ENCODE peak calls at places on chromosome 17, in ten cellular contexts. A, E, F, T, I, Z, M, J, C and N are unnamed samples.

GRCh38 chr17:19333132-19333440 is 29.4 kb downstream of the B9D1 start:
- DNase-seq in T (no peak), C (no peak), M (no peak), I (no peak), Z (no peak), A (no peak), E (peak; percentile 18), F (no peak), J (no peak), N (no peak)

GRCh38 chr17:74210191-74211140 is 2.9 kb upstream of the TTYH2 start:
- DNase-seq in M (no peak), E (peak; percentile 74), C (peak; percentile 57), T (peak; percentile 61), F (peak; percentile 69), A (peak; percentile 74), Z (peak; percentile 91), J (peak; percentile 71), I (peak; percentile 78), N (peak; percentile 82)

GRCh38 chr17:58684003-58684402 is 7.8 kb downstream of the TEX14 start:
- DNase-seq in I (no peak), J (no peak), E (no peak), M (no peak), F (no peak), C (no peak), Z (no peak), T (no peak), A (no peak), N (no peak)

GRCh38 chr17:75010683-75011406 is 1.6 kb upstream of the MRPL58 start:
- DNase-seq in Z (no peak), A (peak; percentile 51), C (peak; percentile 75), T (peak; percentile 74), M (no peak), E (peak; percentile 71), F (peak; percentile 64), J (no peak), I (no peak), N (no peak)

GRCh38 chr17:18362509-18363020 is 785 bp downstream of the SHMT1 start:
- DNase-seq in F (peak; percentile 34), T (peak; percentile 51), J (peak; percentile 79), C (peak; percentile 81), I (peak; percentile 56), M (peak; percentile 84), E (peak; percentile 64), A (peak; percentile 58), Z (no peak), N (peak; percentile 77)

GRCh38 chr17:74474043-74474792 is 7.8 kb downstream of the CD300A start:
- DNase-seq in E (no peak), F (no peak), Z (no peak), C (no peak), A (no peak), I (no peak), M (no peak), J (no peak), T (no peak), N (no peak)

GRCh38 chr17:7769854-7770253 is 52.3 kb downstream of the DNAH2 start:
- DNase-seq in T (no peak), F (no peak), I (no peak), M (no peak), J (no peak), A (no peak), Z (no peak), E (no peak), C (no peak), N (no peak)

GRCh38 chr17:55577011-55577586 is 65.8 kb upstream of the SMIM36 start:
- DNase-seq in C (peak; percentile 64), I (no peak), J (peak; percentile 68), A (no peak), E (no peak), T (peak; percentile 39), Z (no peak), F (no peak), M (no peak), N (no peak)

GRCh38 chr17:60393840-60394529 is 2.1 kb upstream of the USP32 start:
- DNase-seq in M (no peak), I (no peak), F (no peak), Z (no peak), J (no peak), A (no peak), C (no peak), T (no peak), E (no peak), N (no peak)

GRCh38 chr17:72622661-72623433 is 469.6 kb downstream of the SLC39A11 start:
- DNase-seq in I (no peak), Z (no peak), M (no peak), J (no peak), T (no peak), F (no peak), A (no peak), C (no peak), E (no peak), N (no peak)

GRCh38 chr17:13925579-13925978 is 143.7 kb upstream of the COX10 start:
- DNase-seq in Z (no peak), F (no peak), E (no peak), M (no peak), C (no peak), I (no peak), A (no peak), T (no peak), J (no peak), N (no peak)

GRCh38 chr17:49496183-49496865 is 1.2 kb downstream of the NGFR start:
- DNase-seq in T (peak; percentile 79), A (peak; percentile 75), C (peak; percentile 85), F (peak; percentile 72), E (peak; percentile 83), M (peak; percentile 87), J (peak; percentile 89), I (peak; percentile 69), Z (peak; percentile 97), N (no peak)

GRCh38 chr17:28733346-28733745 is 4.8 kb downstream of the NEK8 start:
- DNase-seq in T (no peak), E (no peak), Z (no peak), J (no peak), A (no peak), C (no peak), I (no peak), F (no peak), M (no peak), N (no peak)
- TF ChIP-seq POLR2A in T (no peak), E (no peak), Z (no peak), J (no peak), A (no peak), C (no peak), I (no peak), F (no peak), M (no peak), N (no peak)

DNA sequence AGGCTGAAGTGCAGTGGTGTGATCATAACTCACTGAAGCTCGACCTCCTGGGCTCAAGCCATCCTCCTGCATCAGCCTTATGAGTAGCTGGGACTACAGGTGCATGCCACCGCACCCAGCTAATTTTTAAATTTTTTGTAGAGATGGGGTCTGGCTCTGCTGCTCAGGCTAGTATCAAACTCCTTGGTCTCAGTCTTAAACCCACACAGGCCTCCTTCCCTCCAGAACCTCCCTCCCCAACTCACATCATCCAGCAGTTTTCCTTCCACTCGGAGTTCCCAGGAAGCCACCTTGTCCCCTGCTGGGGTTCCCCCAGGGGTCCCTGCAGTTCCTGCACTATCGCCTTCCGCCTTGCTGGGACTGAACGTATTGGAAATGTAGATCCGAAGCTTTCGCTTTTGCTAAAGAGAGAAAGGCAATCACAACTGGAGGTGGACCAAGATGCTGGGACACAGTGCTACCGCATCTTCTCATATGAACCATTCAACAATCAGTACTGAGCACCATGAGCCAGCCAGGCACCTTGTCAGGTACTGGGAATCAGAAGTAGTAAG is 7.2 kb downstream of the SMARCD2 start:
- DNase-seq in E (no peak), J (no peak), C (no peak), T (no peak), I (no peak), Z (no peak), F (no peak), A (no peak), M (no peak), N (no peak)
- TF ChIP-seq POLR2A in E (no peak), J (no peak), C (no peak), T (no peak), I (no peak), Z (no peak), F (no peak), A (no peak), M (no peak), N (no peak)

GRCh38 chr17:5759501-5759925 is 175.2 kb upstream of the NLRP1 start:
- DNase-seq in E (no peak), J (no peak), C (no peak), M (no peak), Z (no peak), A (peak; percentile 24), T (no peak), I (no peak), F (no peak), N (no peak)
- TF ChIP-seq POLR2A in E (no peak), J (no peak), C (no peak), M (no peak), Z (no peak), A (no peak), T (no peak), I (no peak), F (no peak), N (no peak)

GRCh38 chr17:38659415-38659814 is 15.3 kb downstream of the EPOP start:
- DNase-seq in J (no peak), M (no peak), T (no peak), Z (no peak), C (no peak), E (no peak), A (no peak), I (no peak), F (no peak), N (no peak)

GRCh38 chr17:38660097-38661026 is 14.4 kb downstream of the EPOP start:
- DNase-seq in J (no peak), I (no peak), T (no peak), F (no peak), E (no peak), Z (no peak), A (no peak), C (no peak), M (no peak), N (no peak)

GRCh38 chr17:38657824-38658740 is 16.7 kb downstream of the EPOP start:
- DNase-seq in M (no peak), J (no peak), C (no peak), A (no peak), Z (no peak), I (no peak), T (no peak), E (no peak), F (no peak), N (no peak)

GRCh38 chr17:38656959-38657823 is 17.6 kb downstream of the EPOP start:
- DNase-seq in T (no peak), I (no peak), E (no peak), F (no peak), J (no peak), C (no peak), M (no peak), Z (no peak), A (no peak), N (no peak)

DNA sequence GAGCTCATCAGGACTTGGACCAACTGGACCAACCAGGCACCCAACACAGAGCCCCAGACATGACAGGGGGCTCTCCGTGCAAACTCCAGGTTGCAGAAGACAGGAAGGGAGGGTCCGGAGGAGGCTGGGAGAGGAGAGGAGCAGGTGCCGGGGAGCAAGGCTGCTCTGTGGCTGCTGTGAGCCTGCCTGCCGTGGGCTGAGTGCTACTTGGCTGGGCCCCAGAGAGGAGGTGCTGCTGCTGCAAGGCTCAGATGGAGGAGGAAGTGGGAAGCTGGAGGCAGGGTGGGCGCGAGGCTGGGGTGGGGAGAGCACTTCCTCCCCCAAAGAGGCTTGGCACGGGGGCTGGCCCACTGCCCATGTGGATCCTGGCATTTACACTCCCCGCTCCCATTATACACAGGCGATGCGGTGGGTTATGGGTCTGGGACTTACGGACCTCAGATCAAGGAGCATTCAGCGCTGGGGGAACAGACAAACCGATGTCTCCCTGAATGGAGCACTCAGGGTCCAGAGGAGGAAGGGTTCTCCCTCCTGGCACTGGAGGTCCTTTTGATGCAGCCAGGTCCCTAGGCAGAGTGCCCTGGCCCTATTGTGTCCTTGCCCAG is 15.9 kb downstream of the EPOP start:
- DNase-seq in J (no peak), C (peak; percentile 52), A (no peak), Z (no peak), T (no peak), E (no peak), F (no peak), I (no peak), M (no peak), N (no peak)
- TF ChIP-seq POLR2A in J (no peak), C (no peak), A (no peak), Z (no peak), T (no peak), E (no peak), F (no peak), I (no peak), M (no peak), N (no peak)